ENCODE peak calls at places on chromosomes 11 and 22, in eight cellular contexts. O is HAP-1, I is IMR-90, E is AG20443, N is AG08396, H is glutamatergic neuron, U is neural progenitor cell, D is fibroblast of villous mesenchyme. C is an unnamed sample.

GRCh38 chr11:34811858-34812257 is 104.3 kb downstream of the APIP start:
- DNase-seq in E (no peak), I (no peak), N (no peak), O (no peak), U (no peak), D (no peak), H (no peak), C (no peak)

GRCh38 chr11:86041975-86042378 is 26.9 kb downstream of the PICALM start:
- DNase-seq in N (peak; percentile 73), E (peak; percentile 80), U (peak; percentile 88), D (peak; percentile 94), H (peak; percentile 22), O (peak; percentile 88), I (peak; percentile 94), C (peak; percentile 67)

GRCh38 chr11:56140151-56140661 is at the start of gene OR8J3:
- DNase-seq in D (no peak), H (no peak), O (no peak), U (no peak), N (no peak), I (no peak), E (no peak), C (no peak)

GRCh38 chr22:50016988-50017700 is 4.6 kb upstream of the IL17REL start:
- DNase-seq in D (no peak), I (no peak), O (no peak), N (no peak), U (peak; percentile 1), E (no peak), H (no peak), C (no peak)

GRCh38 chr11:88103337-88104206 is 71.7 kb downstream of the RAB38 start:
- DNase-seq in H (peak; percentile 40), O (peak; percentile 85), I (peak; percentile 58), U (peak; percentile 90), N (peak; percentile 21), E (peak; percentile 13), D (peak; percentile 67), C (peak; percentile 35)

GRCh38 chr11:61627831-61628753 is 47.2 kb upstream of the SYT7 start:
- DNase-seq in O (peak; percentile 26), H (peak; percentile 80), I (peak; percentile 73), D (peak; percentile 74), N (peak; percentile 81), U (peak; percentile 86), E (peak; percentile 90), C (peak; percentile 80)

GRCh38 chr11:125264091-125265022 is 99.8 kb downstream of the PKNOX2 start:
- DNase-seq in U (peak; percentile 26), N (no peak), D (no peak), H (no peak), E (no peak), I (no peak), O (no peak), C (no peak)

GRCh38 chr11:18420067-18420466 is 7.9 kb downstream of the LDHC start:
- DNase-seq in I (no peak), D (no peak), H (no peak), O (no peak), E (no peak), U (no peak), N (no peak), C (no peak)

GRCh38 chr11:103609117-103610066 is 427.0 kb upstream of the DDI1 start:
- DNase-seq in I (peak; percentile 96), N (peak; percentile 77), U (no peak), O (no peak), E (peak; percentile 87), D (peak; percentile 93), H (no peak), C (no peak)

GRCh38 chr11:5102246-5102645 is 32.9 kb downstream of the OR52E1 start:
- DNase-seq in I (no peak), N (no peak), U (no peak), E (no peak), D (no peak), O (no peak), H (no peak), C (no peak)

GRCh38 chr11:8867856-8868705 is 42.9 kb upstream of the AKIP1 start:
- DNase-seq in N (peak; percentile 41), D (peak; percentile 67), H (no peak), O (no peak), U (no peak), I (peak; percentile 63), E (peak; percentile 39), C (no peak)

GRCh38 chr11:61126266-61126665 is 24.0 kb downstream of the CD5 start:
- DNase-seq in N (no peak), H (no peak), O (no peak), I (no peak), E (peak; percentile 37), D (no peak), U (peak; percentile 56), C (no peak)

GRCh38 chr11:79160786-79161403 is 279.9 kb downstream of the TENM4 start:
- DNase-seq in N (peak; percentile 33), D (peak; percentile 21), H (no peak), O (no peak), I (no peak), E (no peak), U (peak; percentile 46), C (peak; percentile 20)

GRCh38 chr22:50218996-50219727 is 18.4 kb downstream of the SELENOO start:
- DNase-seq in N (peak; percentile 94), H (no peak), D (peak; percentile 81), I (peak; percentile 74), O (peak; percentile 29), U (no peak), E (peak; percentile 89), C (no peak)

GRCh38 chr11:18650859-18651557 is 16.9 kb upstream of the SPTY2D1 start:
- DNase-seq in I (peak; percentile 69), O (peak; percentile 43), D (peak; percentile 80), N (peak; percentile 58), E (peak; percentile 47), U (peak; percentile 64), H (peak; percentile 26), C (no peak)